ENCODE peak calls at places on chromosomes 3 and 15, in six cellular contexts. One of them, this sample, is unnamed.

GRCh38 chr3:118077332-118077731 is 957.3 kb downstream of the IGSF11 start:
- DNase-seq in PC-3: no peak
- DNase-seq in activated T-cell treated with anti-CD3 and anti-CD28 coated beads for 48 hours: no peak
- DNase-seq in neural crest cell: no peak
- DNase-seq in amniotic epithelial cell: no peak
- DNase-seq in body of pancreas: no peak
- DNase-seq in this sample: no peak

GRCh38 chr3:123546133-123546755 is 38.6 kb downstream of the HACD2 start:
- DNase-seq in neural crest cell: no peak
- DNase-seq in PC-3: peak
- DNase-seq in activated T-cell treated with anti-CD3 and anti-CD28 coated beads for 48 hours: no peak
- DNase-seq in body of pancreas: no peak
- DNase-seq in amniotic epithelial cell: peak
- DNase-seq in this sample: no peak

GRCh38 chr3:128585189-128585588 is 65.4 kb downstream of the RPN1 start:
- DNase-seq in PC-3: no peak
- DNase-seq in activated T-cell treated with anti-CD3 and anti-CD28 coated beads for 48 hours: no peak
- DNase-seq in neural crest cell: no peak
- DNase-seq in amniotic epithelial cell: no peak
- DNase-seq in body of pancreas: no peak
- DNase-seq in this sample: no peak

GRCh38 chr15:43525131-43525530 is 7.7 kb downstream of the MAP1A start:
- DNase-seq in neural crest cell: no peak
- DNase-seq in amniotic epithelial cell: no peak
- DNase-seq in PC-3: no peak
- DNase-seq in activated T-cell treated with anti-CD3 and anti-CD28 coated beads for 48 hours: no peak
- DNase-seq in body of pancreas: no peak
- DNase-seq in this sample: no peak

GRCh38 chr15:78942741-78943140 is 2.1 kb downstream of the CTSH start:
- DNase-seq in PC-3: no peak
- DNase-seq in body of pancreas: no peak
- DNase-seq in neural crest cell: no peak
- DNase-seq in activated T-cell treated with anti-CD3 and anti-CD28 coated beads for 48 hours: no peak
- DNase-seq in amniotic epithelial cell: no peak
- DNase-seq in this sample: no peak

GRCh38 chr3:99413504-99413903 is 224.9 kb upstream of the COL8A1 start:
- DNase-seq in amniotic epithelial cell: peak
- DNase-seq in body of pancreas: no peak
- DNase-seq in neural crest cell: no peak
- DNase-seq in activated T-cell treated with anti-CD3 and anti-CD28 coated beads for 48 hours: no peak
- DNase-seq in PC-3: peak
- DNase-seq in this sample: no peak

GRCh38 chr15:63490345-63491034 is 13.9 kb upstream of the USP3 start:
- DNase-seq in PC-3: no peak
- DNase-seq in neural crest cell: no peak
- DNase-seq in body of pancreas: no peak
- DNase-seq in activated T-cell treated with anti-CD3 and anti-CD28 coated beads for 48 hours: no peak
- DNase-seq in amniotic epithelial cell: no peak
- DNase-seq in this sample: no peak

GRCh38 chr15:54790693-54791092 is 406.0 kb downstream of the RSL24D1 start:
- DNase-seq in PC-3: no peak
- DNase-seq in neural crest cell: no peak
- DNase-seq in amniotic epithelial cell: no peak
- DNase-seq in activated T-cell treated with anti-CD3 and anti-CD28 coated beads for 48 hours: no peak
- DNase-seq in body of pancreas: no peak
- DNase-seq in this sample: no peak

GRCh38 chr3:68945231-68945630 is 12.9 kb upstream of the TAFA4 start:
- DNase-seq in neural crest cell: no peak
- DNase-seq in amniotic epithelial cell: no peak
- DNase-seq in activated T-cell treated with anti-CD3 and anti-CD28 coated beads for 48 hours: no peak
- DNase-seq in body of pancreas: no peak
- DNase-seq in PC-3: no peak
- DNase-seq in this sample: no peak

GRCh38 chr3:170331143-170331542 is 26.4 kb upstream of the SKIL start:
- DNase-seq in body of pancreas: peak
- DNase-seq in amniotic epithelial cell: no peak
- DNase-seq in activated T-cell treated with anti-CD3 and anti-CD28 coated beads for 48 hours: no peak
- DNase-seq in neural crest cell: no peak
- DNase-seq in PC-3: peak
- DNase-seq in this sample: peak

GRCh38 chr3:154210986-154211385 is 89.8 kb downstream of the ARHGEF26 start:
- DNase-seq in neural crest cell: no peak
- DNase-seq in PC-3: no peak
- DNase-seq in amniotic epithelial cell: no peak
- DNase-seq in body of pancreas: no peak
- DNase-seq in activated T-cell treated with anti-CD3 and anti-CD28 coated beads for 48 hours: no peak
- DNase-seq in this sample: no peak

GRCh38 chr3:32848215-32848614 is 30.4 kb downstream of the TRIM71 start:
- DNase-seq in PC-3: no peak
- DNase-seq in amniotic epithelial cell: peak
- DNase-seq in body of pancreas: no peak
- DNase-seq in activated T-cell treated with anti-CD3 and anti-CD28 coated beads for 48 hours: no peak
- DNase-seq in neural crest cell: no peak
- DNase-seq in this sample: peak

GRCh38 chr3:53970656-53971055 is 79.0 kb upstream of the SELENOK start:
- DNase-seq in amniotic epithelial cell: no peak
- DNase-seq in PC-3: peak
- DNase-seq in neural crest cell: no peak
- DNase-seq in activated T-cell treated with anti-CD3 and anti-CD28 coated beads for 48 hours: no peak
- DNase-seq in body of pancreas: no peak
- DNase-seq in this sample: peak

GRCh38 chr15:43187544-43188155 is 2.4 kb downstream of the CCNDBP1 start:
- DNase-seq in PC-3: peak
- DNase-seq in amniotic epithelial cell: peak
- DNase-seq in body of pancreas: no peak
- DNase-seq in neural crest cell: no peak
- DNase-seq in activated T-cell treated with anti-CD3 and anti-CD28 coated beads for 48 hours: no peak
- DNase-seq in this sample: no peak

GRCh38 chr3:48301814-48302194 is 31.7 kb downstream of the SPINK8 start:
- DNase-seq in amniotic epithelial cell: peak
- DNase-seq in neural crest cell: no peak
- DNase-seq in body of pancreas: peak
- DNase-seq in PC-3: peak
- DNase-seq in activated T-cell treated with anti-CD3 and anti-CD28 coated beads for 48 hours: peak
- DNase-seq in this sample: peak

GRCh38 chr15:99123706-99124451 is 19.0 kb downstream of the SYNM start:
- DNase-seq in body of pancreas: peak
- DNase-seq in PC-3: peak
- DNase-seq in activated T-cell treated with anti-CD3 and anti-CD28 coated beads for 48 hours: no peak
- DNase-seq in neural crest cell: no peak
- DNase-seq in amniotic epithelial cell: peak
- DNase-seq in this sample: peak

GRCh38 chr3:23665741-23666140 is 140.0 kb upstream of the UBE2E1 start:
- DNase-seq in activated T-cell treated with anti-CD3 and anti-CD28 coated beads for 48 hours: no peak
- DNase-seq in amniotic epithelial cell: peak
- DNase-seq in PC-3: peak
- DNase-seq in body of pancreas: no peak
- DNase-seq in neural crest cell: no peak
- DNase-seq in this sample: no peak

GRCh38 chr3:117873236-117873635 is 1161.4 kb downstream of the IGSF11 start:
- DNase-seq in amniotic epithelial cell: peak
- DNase-seq in activated T-cell treated with anti-CD3 and anti-CD28 coated beads for 48 hours: no peak
- DNase-seq in body of pancreas: peak
- DNase-seq in neural crest cell: no peak
- DNase-seq in PC-3: no peak
- DNase-seq in this sample: no peak

GRCh38 chr15:47484119-47484518 is 233.2 kb upstream of the SEMA6D start:
- DNase-seq in PC-3: no peak
- DNase-seq in activated T-cell treated with anti-CD3 and anti-CD28 coated beads for 48 hours: no peak
- DNase-seq in neural crest cell: no peak
- DNase-seq in body of pancreas: no peak
- DNase-seq in amniotic epithelial cell: peak
- DNase-seq in this sample: no peak

GRCh38 chr3:169147246-169148008 is 516.1 kb downstream of the MECOM start:
- DNase-seq in neural crest cell: peak
- DNase-seq in activated T-cell treated with anti-CD3 and anti-CD28 coated beads for 48 hours: no peak
- DNase-seq in amniotic epithelial cell: peak
- DNase-seq in PC-3: peak
- DNase-seq in body of pancreas: peak
- DNase-seq in this sample: peak

This sample was measured in Caco-2.